ENCODE peak calls at places on chromosomes 7 and 10, in eight cellular contexts. E, K, Z, Y, B, M, W and H are unnamed samples. For H3K4me1 and H4K20me1, the result is how much of the 10 kb centered on the place peaks cover.

GRCh38 chr10:5890519-5890878 is 456 bp downstream of the FBH1 start:
- DNase-seq in E (peak), K (peak), Z (peak), Y (peak), B (no peak), M (peak), W (peak), H (no peak)

GRCh38 chr7:48182736-48183369 is 11.6 kb downstream of the ABCA13 start:
- DNase-seq in E (peak), K (peak), Z (no peak), Y (no peak), B (no peak), M (peak), W (peak), H (peak)

GRCh38 chr10:131812736-131813604 is 87.8 kb upstream of the PPP2R2D start:
- DNase-seq in E (no peak), K (no peak), Z (no peak), Y (no peak), B (no peak), M (no peak), W (no peak), H (no peak)

GRCh38 chr10:90125966-90126600 is 424.7 kb downstream of the KIF20B start:
- DNase-seq in E (no peak), K (peak), Z (no peak), Y (no peak), B (no peak), M (peak), W (no peak), H (peak)

GRCh38 chr7:45082831-45083331 is 5.9 kb downstream of the NACAD start:
- DNase-seq in E (peak), K (no peak), Z (no peak), Y (no peak), B (peak), M (no peak), W (no peak), H (no peak)

GRCh38 chr7:91634485-91635177 is 245.9 kb downstream of the MTERF1 start:
- DNase-seq in E (peak), K (no peak), Z (no peak), Y (no peak), B (no peak), M (no peak), W (no peak), H (no peak)

GRCh38 chr10:75243426-75243825 is 7.7 kb upstream of the COMTD1 start:
- DNase-seq in E (no peak), K (no peak), Z (no peak), Y (no peak), B (peak), M (no peak), W (no peak), H (no peak)

GRCh38 chr10:13527864-13528137 is 1.0 kb downstream of the BEND7 start:
- DNase-seq in E (no peak), K (no peak), Z (no peak), Y (no peak), B (no peak), M (peak), W (no peak), H (no peak)

GRCh38 chr7:142587578-142588191 is 161.6 kb upstream of the PRSS1 start:
- DNase-seq in E (peak), K (peak), Z (peak), Y (peak), B (peak), M (peak), W (peak), H (peak)

GRCh38 chr10:63593576-63593975 is 72.4 kb downstream of the REEP3 start:
- DNase-seq in E (no peak), K (peak), Z (no peak), Y (no peak), B (no peak), M (no peak), W (no peak), H (peak)

GRCh38 chr7:42915356-42915755 is 3.5 kb upstream of the C7orf25 start:
- DNase-seq in E (no peak), K (peak), Z (no peak), Y (no peak), B (no peak), M (no peak), W (no peak), H (peak)

GRCh38 chr10:1788401-1788800 is 51.1 kb upstream of the ADARB2 start:
- DNase-seq in E (no peak), K (no peak), Z (no peak), Y (no peak), B (no peak), M (no peak), W (no peak), H (no peak)

GRCh38 chr7:150993511-150993910 is 2.7 kb downstream of the NOS3 start:
- DNase-seq in E (no peak), K (no peak), Z (no peak), Y (peak), B (no peak), M (no peak), W (no peak), H (no peak)

GRCh38 chr7:84824057-84824651 is 362.7 kb downstream of the SEMA3D start:
- DNase-seq in E (no peak), K (no peak), Z (no peak), Y (no peak), B (no peak), M (no peak), W (no peak), H (no peak)

GRCh38 chr7:69599879-69600764 is 1.8 kb downstream of the AUTS2 start:
- DNase-seq in E (no peak), K (peak), Z (peak), Y (peak), B (no peak), M (no peak), W (no peak), H (peak)

GRCh38 chr10:593901-594457 is 95.5 kb downstream of the DIP2C start:
- DNase-seq in E (no peak), K (peak), Z (peak), Y (no peak), B (no peak), M (no peak), W (no peak), H (peak)

GRCh38 chr7:67377939-67378862 is 381.6 kb downstream of the TYW1 start:
- DNase-seq in E (peak), K (peak), Z (peak), Y (peak), B (no peak), M (peak), W (peak), H (peak)

GRCh38 chr7:28835800-28836199 is 122.3 kb downstream of the TRIL start:
- DNase-seq in E (peak), K (peak), Z (no peak), Y (no peak), B (no peak), M (peak), W (peak), H (peak)

GRCh38 chr10:3820255-3820654 is 35.2 kb upstream of the KLF6 start:
- DNase-seq in E (no peak), K (no peak), Z (peak), Y (no peak), B (no peak), M (no peak), W (no peak), H (no peak)

GRCh38 chr10:72925951-72926465 is 28.6 kb downstream of the PLA2G12B start:
- DNase-seq in E (no peak), K (no peak), Z (no peak), Y (no peak), B (no peak), M (no peak), W (no peak), H (no peak)

GRCh38 chr10:99652800-99653390 is 6.4 kb upstream of the ENTPD7 start:
- DNase-seq in E (peak), K (no peak), Z (no peak), Y (no peak), B (peak), M (no peak), W (no peak), H (no peak)

GRCh38 chr7:27254625-27255024 is 12.0 kb downstream of the EVX1 start:
- DNase-seq in E (peak), K (no peak), Z (no peak), Y (no peak), B (peak), M (peak), W (no peak), H (no peak)

GRCh38 chr7:111229181-111229740 is 138.3 kb downstream of the LRRN3 start:
- DNase-seq in E (no peak), K (peak), Z (no peak), Y (peak), B (no peak), M (no peak), W (no peak), H (peak)

GRCh38 chr10:15344256-15344875 is 26.7 kb downstream of the FAM171A1 start:
- DNase-seq in E (no peak), K (no peak), Z (no peak), Y (no peak), B (no peak), M (no peak), W (no peak), H (no peak)

GRCh38 chr10:97210576-97210975 is 24.8 kb upstream of the SLIT1 start:
- DNase-seq in E (peak), K (peak), Z (peak), Y (peak), B (no peak), M (peak), W (peak), H (peak)

GRCh38 chr7:101618916-101619315 is 10.2 kb downstream of the MYL10 start:
- DNase-seq in E (no peak), K (peak), Z (no peak), Y (no peak), B (no peak), M (no peak), W (no peak), H (peak)

GRCh38 chr7:23106801-23107713 is 1.5 kb downstream of the KLHL7 start:
- DNase-seq in E (peak), K (peak), Z (peak), Y (no peak), B (no peak), M (no peak), W (no peak), H (no peak)

GRCh38 chr7:112080441-112080840 is 125.8 kb downstream of the DOCK4 start:
- DNase-seq in E (peak), K (peak), Z (no peak), Y (no peak), B (peak), M (peak), W (peak), H (peak)

GRCh38 chr7:66682350-66683093 is 53.8 kb downstream of the KCTD7 start:
- DNase-seq in E (peak), K (peak), Z (no peak), Y (peak), B (no peak), M (peak), W (no peak), H (peak)

GRCh38 chr10:128173383-128173782 is 47.2 kb upstream of the MKI67 start:
- DNase-seq in E (peak), K (peak), Z (no peak), Y (no peak), B (no peak), M (no peak), W (no peak), H (no peak)

GRCh38 chr7:4037308-4037707 is 644.8 kb upstream of the FOXK1 start:
- DNase-seq in E (no peak), K (no peak), Z (no peak), Y (no peak), B (no peak), M (no peak), W (no peak), H (no peak)

GRCh38 chr10:36271631-36272340 is 629.7 kb upstream of the FZD8 start:
- DNase-seq in E (peak), K (no peak), Z (no peak), Y (no peak), B (no peak), M (peak), W (no peak), H (no peak)

GRCh38 chr7:70805360-70805759 is 326.6 kb upstream of the GALNT17 start:
- DNase-seq in E (no peak), K (peak), Z (no peak), Y (no peak), B (no peak), M (no peak), W (no peak), H (peak)

GRCh38 chr7:70810558-70811139 is 321.3 kb upstream of the GALNT17 start:
- DNase-seq in E (no peak), K (no peak), Z (no peak), Y (no peak), B (no peak), M (no peak), W (no peak), H (no peak)

GRCh38 chr7:70812511-70812910 is 319.4 kb upstream of the GALNT17 start:
- DNase-seq in E (no peak), K (no peak), Z (no peak), Y (peak), B (no peak), M (no peak), W (no peak), H (no peak)

GRCh38 chr7:70807650-70808049 is 324.3 kb upstream of the GALNT17 start:
- DNase-seq in E (no peak), K (no peak), Z (no peak), Y (peak), B (no peak), M (no peak), W (no peak), H (no peak)

DNA sequence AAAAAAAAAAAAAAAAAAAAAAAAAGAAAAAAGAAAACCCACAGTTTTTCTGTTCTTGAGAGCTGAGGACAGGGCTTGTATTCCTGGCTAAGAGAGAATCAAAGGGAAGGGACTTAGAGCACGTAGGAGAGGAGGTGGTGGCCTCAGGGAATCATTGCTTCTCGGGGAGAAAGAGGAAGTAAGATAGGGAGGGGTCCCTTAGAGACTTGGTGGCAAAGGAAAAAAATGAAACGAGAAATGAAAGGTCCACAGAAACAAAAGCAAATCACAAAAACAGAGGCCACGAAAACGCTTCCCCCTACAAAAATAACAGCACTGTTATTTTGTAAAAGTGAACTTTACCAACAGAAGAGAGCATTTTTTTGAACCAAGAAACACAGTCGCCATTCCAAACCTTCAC is 323.1 kb upstream of the GALNT17 start:
- DNase-seq in E (no peak), K (no peak), Z (no peak), Y (no peak), B (no peak), M (no peak), W (no peak), H (no peak)
- H3K4me1 ChIP-seq in E (under half), K (under half), Z (under half), Y (under half), B (under half), M (under half), W (under half), H (under half)

GRCh38 chr10:27319752-27320561 is 79.4 kb upstream of the ACBD5 start:
- DNase-seq in E (no peak), K (peak), Z (peak), Y (peak), B (peak), M (peak), W (no peak), H (peak)
- TF ChIP-seq EZH2 in E (no peak), K (no peak), Z (no peak), Y (no peak), B (no peak), M (no peak), W (no peak), H (no peak)

DNA sequence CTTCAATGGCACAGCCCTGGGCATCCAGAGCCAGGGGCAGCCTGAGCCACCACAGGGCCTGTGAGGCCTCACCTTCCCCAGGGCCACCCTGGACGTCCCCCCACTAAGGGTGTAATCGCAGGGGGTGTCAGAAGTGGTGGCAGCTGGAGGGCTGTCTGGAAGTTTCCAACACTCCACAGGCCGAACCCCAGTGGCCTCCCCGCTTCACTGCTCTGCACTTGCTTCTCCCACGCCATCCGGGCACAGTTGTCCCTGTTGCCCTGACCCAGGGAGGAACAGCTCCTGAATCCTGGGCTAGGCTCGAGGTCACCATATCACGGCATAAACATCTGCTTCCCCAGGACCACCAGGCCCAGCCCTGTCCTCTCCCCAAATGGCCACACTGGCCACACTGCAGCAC is 276.6 kb downstream of the MAD1L1 start:
- DNase-seq in E (no peak), K (no peak), Z (no peak), Y (no peak), B (no peak), M (no peak), W (no peak), H (no peak)
- H4K20me1 ChIP-seq in E (under half), K (under half), Z (under half), Y (under half), B (under half), M (under half), W (under half), H (under half)

GRCh38 chr7:100369105-100369504 is 4.2 kb upstream of the PILRA start:
- DNase-seq in E (no peak), K (no peak), Z (no peak), Y (no peak), B (no peak), M (no peak), W (peak), H (no peak)

GRCh38 chr7:100366411-100367250 is 6.7 kb upstream of the PILRA start:
- DNase-seq in E (no peak), K (no peak), Z (no peak), Y (no peak), B (no peak), M (peak), W (no peak), H (no peak)

GRCh38 chr7:100367251-100367620 is 6.1 kb upstream of the PILRA start:
- DNase-seq in E (no peak), K (no peak), Z (no peak), Y (no peak), B (no peak), M (no peak), W (no peak), H (no peak)

GRCh38 chr7:100370303-100370702 is 3.0 kb upstream of the PILRA start:
- DNase-seq in E (no peak), K (no peak), Z (no peak), Y (peak), B (no peak), M (no peak), W (no peak), H (no peak)

DNA sequence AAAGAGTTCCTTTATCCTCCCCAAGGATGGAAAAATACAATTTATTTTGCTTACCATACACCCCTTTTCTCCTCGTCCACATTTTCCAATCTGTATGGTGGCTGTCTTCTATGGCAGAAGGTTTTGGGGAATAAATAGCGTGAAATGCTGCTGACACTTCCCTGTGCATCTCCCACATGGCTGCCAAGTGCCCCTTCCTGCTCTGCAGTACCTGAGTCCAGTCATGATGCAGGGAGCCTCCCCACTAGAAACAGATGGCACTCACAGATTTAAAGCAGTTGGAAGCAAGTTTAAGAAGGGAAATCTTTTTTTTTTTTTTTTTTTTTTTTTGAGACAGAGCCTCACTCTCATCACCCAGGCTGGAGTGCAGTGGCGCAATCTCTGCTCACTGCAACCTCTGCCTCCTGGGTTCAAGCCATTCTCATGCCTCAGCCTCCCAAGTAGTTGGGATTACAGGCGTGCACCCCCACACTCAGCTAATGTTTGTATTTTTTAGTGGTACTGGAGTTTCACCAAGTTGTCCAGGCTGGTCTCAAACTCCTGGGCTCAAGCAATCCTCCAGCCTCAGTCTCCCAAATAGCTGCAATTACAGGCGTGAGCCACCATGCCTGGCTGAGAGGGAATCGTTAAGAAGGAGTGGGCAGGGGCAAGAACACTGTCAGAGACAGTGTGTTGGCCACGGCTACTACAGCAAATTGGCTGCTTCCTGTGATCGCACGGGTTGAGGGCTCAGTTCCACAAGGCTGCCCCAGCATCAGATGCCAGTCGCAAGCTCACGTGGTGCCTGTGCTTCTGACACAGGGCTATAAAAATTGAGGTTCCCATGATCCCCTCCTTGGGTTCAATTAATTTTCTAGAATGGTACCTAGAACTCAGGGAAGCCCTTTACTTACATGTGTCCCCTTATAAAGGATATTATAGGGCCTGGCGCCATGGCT is 5.3 kb upstream of the PILRA start:
- DNase-seq in E (no peak), K (no peak), Z (no peak), Y (no peak), B (no peak), M (no peak), W (no peak), H (no peak)
- H3K4me1 ChIP-seq in E (under half), K (under half), Z (under half), Y (under half), B (under half), M (under half), W (under half), H (under half)

GRCh38 chr7:20798694-20799121 is 12.0 kb upstream of the SP8 start:
- DNase-seq in E (no peak), K (no peak), Z (no peak), Y (peak), B (no peak), M (no peak), W (peak), H (no peak)

GRCh38 chr7:20798081-20798693 is 11.5 kb upstream of the SP8 start:
- DNase-seq in E (peak), K (peak), Z (peak), Y (peak), B (peak), M (peak), W (peak), H (no peak)

GRCh38 chr7:20796565-20796964 is 9.9 kb upstream of the SP8 start:
- DNase-seq in E (no peak), K (no peak), Z (no peak), Y (no peak), B (peak), M (no peak), W (peak), H (no peak)

GRCh38 chr7:20795881-20796280 is 9.2 kb upstream of the SP8 start:
- DNase-seq in E (no peak), K (no peak), Z (no peak), Y (peak), B (no peak), M (no peak), W (no peak), H (no peak)

GRCh38 chr7:20797174-20798080 is 10.7 kb upstream of the SP8 start:
- DNase-seq in E (no peak), K (no peak), Z (no peak), Y (peak), B (peak), M (peak), W (peak), H (no peak)
- TF ChIP-seq EZH2 in E (peak), K (peak), Z (peak), Y (peak), B (no peak), M (no peak), W (no peak), H (peak)

DNA sequence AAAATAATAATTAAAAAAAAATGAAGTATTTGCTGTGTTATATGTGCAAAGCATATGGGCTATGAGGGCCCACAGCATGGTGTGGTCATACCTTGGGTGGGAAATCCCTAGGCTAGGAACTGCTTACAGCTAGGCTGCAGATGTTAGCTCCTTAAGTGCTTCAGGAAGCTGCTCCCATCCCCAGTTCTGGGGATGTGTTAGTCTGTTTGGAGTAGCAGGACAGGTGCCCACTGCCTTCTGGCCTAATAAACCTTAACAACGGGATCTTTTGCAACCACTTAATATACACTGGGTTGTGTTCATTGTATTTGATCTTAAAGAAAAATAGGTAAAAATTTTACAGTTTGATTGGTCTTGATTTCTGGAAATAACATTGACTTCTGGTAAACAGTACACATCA is 46.3 kb downstream of the HK1 start:
- DNase-seq in E (no peak), K (no peak), Z (no peak), Y (no peak), B (no peak), M (no peak), W (no peak), H (no peak)
- H4K20me1 ChIP-seq in E (under half), K (under half), Z (under half), Y (under half), B (under half), M (under half), W (under half), H (half or more)